ENCODE peak calls at places on chromosomes 4 and X, in five cellular contexts. I is cardiac muscle cell, E is hepatic stellate cell, L is ecto neural progenitor cell, A is EL. O is an unnamed sample.

GRCh38 chr4:4507923-4508322 is 33.9 kb downstream of the STX18 start:
- DNase-seq in A (no peak), I (no peak), L (no peak), E (no peak), O (no peak)

GRCh38 chr4:6472008-6472386 is 417 bp downstream of the PPP2R2C start:
- DNase-seq in A (no peak), I (no peak), L (no peak), E (no peak), O (no peak)

GRCh38 chrX:13719192-13719856 is 15.1 kb downstream of the TRAPPC2 start:
- DNase-seq in A (no peak), E (no peak), I (no peak), L (no peak), O (no peak)

GRCh38 chr4:116122131-116122530 is 963.2 kb downstream of the TRAM1L1 start:
- DNase-seq in E (no peak), L (no peak), A (no peak), I (no peak), O (peak; percentile 30)

GRCh38 chr4:102564399-102564921 is 63.3 kb downstream of the NFKB1 start:
- DNase-seq in A (peak; percentile 71), L (no peak), I (peak; percentile 58), E (no peak), O (no peak)

GRCh38 chr4:148196168-148196567 is 246.0 kb downstream of the NR3C2 start:
- DNase-seq in A (peak; percentile 12), L (no peak), E (no peak), I (no peak), O (no peak)

GRCh38 chr4:96936886-96937285 is 1097.0 kb downstream of the PDHA2 start:
- DNase-seq in A (no peak), L (no peak), E (no peak), I (no peak), O (no peak)

GRCh38 chrX:35919536-35920309 is at the start of gene CFAP47:
- DNase-seq in E (no peak), L (peak; percentile 77), A (no peak), I (no peak), O (peak; percentile 41)

GRCh38 chr4:153668647-153669046 is 15.4 kb upstream of the TLR2 start:
- DNase-seq in A (no peak), I (peak; percentile 55), L (no peak), E (no peak), O (no peak)

GRCh38 chrX:11619426-11619825 is 46.3 kb downstream of the ARHGAP6 start:
- DNase-seq in E (no peak), L (no peak), A (peak; percentile 25), I (peak; percentile 34), O (no peak)

GRCh38 chr4:29081230-29081955 is 1638.8 kb upstream of the PCDH7 start:
- DNase-seq in I (peak; percentile 2), A (peak; percentile 20), E (no peak), L (no peak), O (no peak)

GRCh38 chr4:65724973-65725372 is 54.7 kb upstream of the EPHA5 start:
- DNase-seq in A (no peak), I (no peak), L (no peak), E (no peak), O (no peak)

GRCh38 chr4:111648056-111648455 is 497.2 kb upstream of the FAM241A start:
- DNase-seq in I (no peak), E (no peak), A (no peak), L (no peak), O (no peak)

GRCh38 chr4:39118034-39118658 is 56.1 kb downstream of the KLHL5 start:
- DNase-seq in A (no peak), E (no peak), I (no peak), L (no peak), O (no peak)

GRCh38 chr4:145154573-145154972 is 25.8 kb downstream of the OTUD4 start:
- DNase-seq in E (no peak), A (peak; percentile 25), L (no peak), I (peak; percentile 54), O (no peak)

GRCh38 chr4:139167774-139168444 is 9.1 kb downstream of the ELF2 start:
- DNase-seq in I (peak; percentile 73), A (peak; percentile 58), L (no peak), E (peak; percentile 52), O (no peak)

GRCh38 chrX:17081535-17081934 is 135.1 kb downstream of the REPS2 start:
- DNase-seq in A (no peak), I (peak; percentile 6), E (no peak), L (no peak), O (no peak)

GRCh38 chr4:169116270-169116901 is 106.3 kb upstream of the CBR4 start:
- DNase-seq in L (no peak), A (peak; percentile 28), E (no peak), I (peak; percentile 18), O (no peak)

GRCh38 chr4:107913283-107913899 is 18.0 kb upstream of the CYP2U1 start:
- DNase-seq in E (peak; percentile 13), L (no peak), A (peak; percentile 66), I (peak; percentile 88), O (peak; percentile 23)

GRCh38 chr4:186192068-186192751 is 843 bp downstream of the CYP4V2 start:
- DNase-seq in E (peak; percentile 49), I (peak; percentile 55), L (peak; percentile 60), A (peak; percentile 46), O (peak; percentile 2)

GRCh38 chrX:36856849-36857248 is 151.3 kb upstream of the FAM47C start:
- DNase-seq in A (peak; percentile 0), L (no peak), I (peak; percentile 0), E (no peak), O (no peak)

GRCh38 chrX:129695535-129695934 is 40.8 kb upstream of the APLN start:
- DNase-seq in E (no peak), A (no peak), L (no peak), I (no peak), O (no peak)

GRCh38 chr4:60042941-60043340 is 1157.2 kb upstream of the ADGRL3 start:
- DNase-seq in A (no peak), I (no peak), E (no peak), L (no peak), O (no peak)

GRCh38 chrX:47212381-47213293 is 5.8 kb upstream of the CDK16 start:
- DNase-seq in A (no peak), L (no peak), I (no peak), E (no peak), O (no peak)

GRCh38 chrX:68669094-68669830 is 21.8 kb downstream of the STARD8 start:
- DNase-seq in I (no peak), A (no peak), E (no peak), L (peak; percentile 64), O (no peak)

GRCh38 chr4:114642173-114642780 is 43.7 kb downstream of the UGT8 start:
- DNase-seq in E (no peak), I (no peak), L (no peak), A (no peak), O (no peak)

GRCh38 chr4:146134761-146135160 is 40.8 kb upstream of the LSM6 start:
- DNase-seq in E (no peak), L (no peak), A (no peak), I (peak; percentile 5), O (peak; percentile 92)

GRCh38 chr4:124018383-124019317 is 622.1 kb downstream of the SPRY1 start:
- DNase-seq in L (no peak), A (peak; percentile 83), I (peak; percentile 94), E (peak; percentile 40), O (peak; percentile 64)

GRCh38 chr4:6120361-6120760 is 80.0 kb downstream of the JAKMIP1 start:
- DNase-seq in A (no peak), L (no peak), E (no peak), I (no peak), O (no peak)

GRCh38 chrX:26352891-26353430 is 137.0 kb downstream of the MAGEB5 start:
- DNase-seq in L (no peak), E (no peak), I (no peak), A (no peak), O (no peak)

GRCh38 chr4:47528651-47529050 is 43.6 kb downstream of the ATP10D start:
- DNase-seq in A (peak; percentile 85), E (no peak), L (no peak), I (peak; percentile 68), O (no peak)

GRCh38 chr4:138952405-138952804 is 63.2 kb upstream of the NOCT start:
- DNase-seq in A (peak; percentile 9), I (no peak), E (no peak), L (no peak), O (no peak)

GRCh38 chrX:2572740-2573139 is 72.0 kb upstream of the DHRSX start:
- DNase-seq in E (no peak), I (no peak), A (no peak), L (no peak), O (peak; percentile 29)

GRCh38 chrX:9396930-9397329 is 67.9 kb upstream of the TBL1X start:
- DNase-seq in I (peak; percentile 51), L (no peak), E (no peak), A (no peak), O (no peak)

GRCh38 chrX:2608638-2609430 is 82.3 kb upstream of the CD99 start:
- DNase-seq in I (peak; percentile 92), E (peak; percentile 91), L (peak; percentile 91), A (peak; percentile 88), O (no peak)

O was measured in DMS153.